ENCODE peak calls at places on chromosomes 2 and 18, in nine cellular contexts. N is right lobe of liver, B is suprapubic skin, M is fibroblast of mammary gland, P is GM06990, E is dorsolateral prefrontal cortex, I is mucosa of descending colon, G is uterus, L is AG10803. V is an unnamed sample.

GRCh38 chr2:72183466-72183865 is 35.8 kb upstream of the CYP26B1 start:
- DNase-seq in N (no peak), B (no peak), M (no peak), P (no peak), E (no peak), I (no peak), G (no peak), L (no peak), V (no peak)

GRCh38 chr2:239093956-239094355 is 246.1 kb downstream of the TWIST2 start:
- DNase-seq in N (no peak), B (no peak), M (no peak), P (no peak), E (no peak), I (no peak), G (no peak), L (peak), V (no peak)

GRCh38 chr18:2316082-2316481 is 255.2 kb downstream of the METTL4 start:
- DNase-seq in N (no peak), B (no peak), M (no peak), P (no peak), E (no peak), I (no peak), G (no peak), L (no peak), V (no peak)

GRCh38 chr2:97740590-97741182 is 27.3 kb downstream of the ZAP70 start:
- DNase-seq in N (no peak), B (no peak), M (peak), P (peak), E (no peak), I (peak), G (no peak), L (no peak), V (no peak)

GRCh38 chr2:134975281-134976009 is 56.8 kb downstream of the CCNT2 start:
- DNase-seq in N (no peak), B (no peak), M (no peak), P (no peak), E (no peak), I (no peak), G (no peak), L (no peak), V (no peak)

GRCh38 chr18:63157293-63158011 is 162.1 kb downstream of the BCL2 start:
- DNase-seq in N (no peak), B (no peak), M (no peak), P (peak), E (no peak), I (peak), G (no peak), L (no peak), V (no peak)

GRCh38 chr2:139949242-139949972 is 1169.2 kb upstream of the NXPH2 start:
- DNase-seq in N (no peak), B (no peak), M (no peak), P (no peak), E (no peak), I (peak), G (no peak), L (no peak), V (no peak)

GRCh38 chr2:109694190-109694589 is 80.0 kb downstream of the SOWAHC start:
- DNase-seq in N (peak), B (peak), M (no peak), P (no peak), E (no peak), I (no peak), G (no peak), L (peak), V (no peak)

GRCh38 chr2:74516650-74517049 is 2.4 kb downstream of the TLX2 start:
- DNase-seq in N (no peak), B (no peak), M (no peak), P (no peak), E (no peak), I (no peak), G (no peak), L (no peak), V (no peak)

GRCh38 chr2:203498161-203498560 is 36.9 kb downstream of the RAPH1 start:
- DNase-seq in N (no peak), B (no peak), M (peak), P (no peak), E (no peak), I (no peak), G (no peak), L (peak), V (peak)

GRCh38 chr2:71796174-71796592 is 342.8 kb downstream of the DYSF start:
- DNase-seq in N (no peak), B (no peak), M (no peak), P (no peak), E (no peak), I (no peak), G (no peak), L (peak), V (peak)

GRCh38 chr2:150486539-150487484 is 655 bp downstream of the RND3 start:
- DNase-seq in N (peak), B (peak), M (peak), P (no peak), E (no peak), I (peak), G (peak), L (no peak), V (peak)

GRCh38 chr18:8299054-8299708 is 310.1 kb upstream of the RAB12 start:
- DNase-seq in N (peak), B (no peak), M (no peak), P (no peak), E (no peak), I (no peak), G (no peak), L (no peak), V (no peak)

GRCh38 chr2:30264236-30264635 is 32.9 kb downstream of the LBH start:
- DNase-seq in N (no peak), B (no peak), M (no peak), P (no peak), E (no peak), I (no peak), G (no peak), L (no peak), V (no peak)

GRCh38 chr18:11989966-11990380 is 8.7 kb downstream of the IMPA2 start:
- DNase-seq in N (peak), B (peak), M (no peak), P (no peak), E (no peak), I (peak), G (no peak), L (no peak), V (no peak)

GRCh38 chr18:31410716-31411483 is 34.3 kb downstream of the DSG4 start:
- DNase-seq in N (no peak), B (no peak), M (no peak), P (no peak), E (no peak), I (no peak), G (no peak), L (no peak), V (no peak)

GRCh38 chr2:18896106-18896505 is 306.7 kb upstream of the NT5C1B start:
- DNase-seq in N (no peak), B (no peak), M (peak), P (no peak), E (no peak), I (no peak), G (no peak), L (peak), V (no peak)

GRCh38 chr2:33242845-33243244 is 233.6 kb upstream of the RASGRP3 start:
- DNase-seq in N (no peak), B (no peak), M (peak), P (no peak), E (no peak), I (no peak), G (no peak), L (peak), V (peak)

GRCh38 chr2:178498137-178498536 is 17.9 kb downstream of the PLEKHA3 start:
- DNase-seq in N (no peak), B (no peak), M (no peak), P (no peak), E (no peak), I (no peak), G (no peak), L (no peak), V (no peak)

GRCh38 chr18:77209587-77209986 is 40.1 kb upstream of the GALR1 start:
- DNase-seq in N (no peak), B (no peak), M (peak), P (no peak), E (no peak), I (no peak), G (no peak), L (peak), V (peak)
- H3K4me3 ChIP-seq in N (no peak), B (no peak), M (no peak), P (no peak), E (no peak), I (no peak), G (no peak), L (no peak), V (no peak)

GRCh38 chr2:132559921-132560320 is 110.1 kb downstream of the LYPD1 start:
- DNase-seq in N (no peak), B (no peak), M (no peak), P (no peak), E (no peak), I (no peak), G (no peak), L (no peak), V (no peak)

GRCh38 chr2:132562245-132562644 is 107.8 kb downstream of the LYPD1 start:
- DNase-seq in N (no peak), B (no peak), M (no peak), P (no peak), E (no peak), I (no peak), G (no peak), L (peak), V (no peak)

GRCh38 chr2:132557694-132558093 is 112.3 kb downstream of the LYPD1 start:
- DNase-seq in N (no peak), B (no peak), M (no peak), P (no peak), E (no peak), I (no peak), G (no peak), L (no peak), V (no peak)

GRCh38 chr2:132559326-132559725 is 110.7 kb downstream of the LYPD1 start:
- DNase-seq in N (no peak), B (no peak), M (no peak), P (no peak), E (no peak), I (no peak), G (no peak), L (no peak), V (no peak)

GRCh38 chr2:132560562-132560961 is 109.4 kb downstream of the LYPD1 start:
- DNase-seq in N (peak), B (no peak), M (no peak), P (no peak), E (no peak), I (no peak), G (no peak), L (no peak), V (no peak)
- TF ChIP-seq CTCF in N (no peak), B (no peak), M (no peak), P (no peak), E (no peak), I (no peak), G (no peak), L (no peak), V (no peak)

GRCh38 chr18:9743200-9744016 is 35.3 kb downstream of the RAB31 start:
- DNase-seq in N (peak), B (peak), M (peak), P (no peak), E (no peak), I (no peak), G (peak), L (peak), V (peak)

GRCh38 chr18:9742588-9743131 is 34.6 kb downstream of the RAB31 start:
- DNase-seq in N (no peak), B (peak), M (peak), P (no peak), E (no peak), I (peak), G (no peak), L (peak), V (peak)

GRCh38 chr18:9740076-9740475 is 32.0 kb downstream of the RAB31 start:
- DNase-seq in N (no peak), B (no peak), M (no peak), P (no peak), E (no peak), I (no peak), G (no peak), L (no peak), V (no peak)

GRCh38 chr18:9741461-9741820 is 33.3 kb downstream of the RAB31 start:
- DNase-seq in N (no peak), B (no peak), M (no peak), P (no peak), E (no peak), I (no peak), G (no peak), L (no peak), V (no peak)

DNA sequence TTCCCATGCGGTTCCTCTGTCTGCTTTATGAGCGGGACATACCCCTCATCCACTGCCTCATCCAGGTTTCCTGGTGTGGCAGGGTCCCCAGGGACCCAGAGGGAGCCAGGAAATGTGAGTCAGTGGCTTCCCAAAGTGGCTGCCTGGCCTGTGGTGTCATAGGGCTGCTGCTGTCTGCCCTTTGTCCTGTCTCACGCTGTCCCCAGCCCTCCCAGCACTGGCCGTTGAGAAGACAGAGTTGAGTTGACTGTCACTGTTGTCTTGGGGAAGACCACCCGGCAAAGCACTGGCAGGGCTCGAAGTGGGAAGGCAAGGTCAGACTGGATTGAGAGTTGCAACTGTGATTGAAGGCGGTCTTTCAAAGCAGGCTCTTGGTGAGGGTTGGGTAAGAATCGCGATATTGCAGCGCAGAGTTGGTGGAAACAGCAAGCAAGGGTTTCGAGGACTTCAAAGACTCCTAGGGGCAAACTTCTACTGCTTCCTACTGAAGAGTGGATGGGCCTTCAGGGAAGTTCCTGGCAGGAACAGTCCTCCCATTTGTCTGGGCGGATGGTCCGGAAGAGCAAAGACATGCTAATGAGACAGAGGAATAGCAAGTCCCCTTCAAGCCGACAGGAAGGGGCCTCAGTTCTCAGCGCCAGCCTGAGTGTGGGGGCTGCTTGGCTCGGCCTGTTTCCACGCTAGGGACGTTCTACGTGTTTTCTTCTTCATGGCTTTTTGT is 33.9 kb downstream of the RAB31 start:
- DNase-seq in N (no peak), B (peak), M (peak), P (no peak), E (no peak), I (no peak), G (no peak), L (peak), V (peak)
- H3K4me3 ChIP-seq in N (no peak), B (peak), M (no peak), P (no peak), E (peak), I (no peak), G (no peak), L (no peak), V (no peak)

GRCh38 chr2:219543596-219544358 is at the start of the genes CHPF and TMEM198:
- DNase-seq in N (peak), B (peak), M (peak), P (peak), E (peak), I (peak), G (peak), L (peak), V (peak)
- TF ChIP-seq CTCF in N (no peak), B (no peak), M (no peak), P (no peak), E (peak), I (no peak), G (no peak), L (no peak), V (no peak)

GRCh38 chr2:45833968-45834344 is 182.5 kb downstream of the PRKCE start:
- DNase-seq in N (no peak), B (no peak), M (no peak), P (peak), E (no peak), I (no peak), G (no peak), L (no peak), V (no peak)

GRCh38 chr2:45836316-45836715 is 184.8 kb downstream of the PRKCE start:
- DNase-seq in N (no peak), B (no peak), M (no peak), P (peak), E (no peak), I (no peak), G (no peak), L (no peak), V (no peak)

GRCh38 chr2:45834372-45834771 is 182.9 kb downstream of the PRKCE start:
- DNase-seq in N (no peak), B (no peak), M (no peak), P (no peak), E (no peak), I (no peak), G (no peak), L (no peak), V (no peak)

GRCh38 chr2:45834858-45835257 is 183.4 kb downstream of the PRKCE start:
- DNase-seq in N (no peak), B (no peak), M (no peak), P (no peak), E (peak), I (no peak), G (no peak), L (no peak), V (no peak)

DNA sequence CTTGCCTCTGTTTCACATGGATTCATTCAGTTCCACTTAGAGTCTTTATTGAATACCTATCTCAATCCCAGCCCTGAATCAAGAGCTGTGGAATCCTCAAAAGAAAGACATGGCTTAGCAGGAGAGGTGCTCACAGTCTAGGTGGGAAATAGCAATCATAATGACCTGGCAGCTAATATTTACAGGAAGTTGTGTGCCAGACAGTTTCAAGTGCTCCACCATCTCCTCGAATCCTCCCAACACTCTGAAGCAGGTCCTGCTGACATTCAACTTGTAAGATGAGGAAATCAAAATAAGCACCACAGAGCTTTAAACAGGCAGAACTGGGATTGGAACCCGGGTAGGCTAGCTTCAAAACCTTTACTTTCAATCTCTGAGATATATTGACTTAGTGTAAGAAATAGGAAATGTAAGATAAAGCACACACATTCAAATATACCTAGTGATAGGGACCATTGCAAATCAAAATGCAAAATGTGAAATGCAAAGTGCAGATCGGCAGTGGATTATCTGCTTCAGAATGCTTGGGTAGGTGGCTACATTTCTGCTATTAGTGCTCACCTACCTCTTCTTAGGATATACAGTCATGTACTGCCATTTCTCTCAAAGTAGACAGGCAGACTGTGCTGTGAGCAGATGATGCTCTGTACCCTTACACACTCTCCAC is 182.0 kb downstream of the PRKCE start:
- DNase-seq in N (no peak), B (no peak), M (no peak), P (no peak), E (no peak), I (no peak), G (no peak), L (no peak), V (no peak)
- H3K4me3 ChIP-seq in N (no peak), B (no peak), M (no peak), P (no peak), E (no peak), I (no peak), G (no peak), L (no peak), V (no peak)

V was measured in astrocyte of the spinal cord.